ENCODE peak calls at places on chromosome 13, in five cellular contexts. One of them, this sample, is unnamed.

GRCh38 chr13:28357846-28358496 is 137.0 kb downstream of the FLT1 start:
- DNase-seq in fibroblast of lung: no peak
- DNase-seq in stimulated activated CD4-positive, alpha-beta T cell treated with anti-CD3 and anti-CD28 coated beads, Interleukin-4, amount 100 ng/mL, for 1 hour: no peak
- DNase-seq in A549: no peak
- DNase-seq in prostate gland: no peak
- DNase-seq in this sample: no peak

GRCh38 chr13:44197791-44198770 is 175.5 kb upstream of the SERP2 start:
- DNase-seq in prostate gland: no peak
- DNase-seq in A549: no peak
- DNase-seq in fibroblast of lung: peak
- DNase-seq in stimulated activated CD4-positive, alpha-beta T cell treated with anti-CD3 and anti-CD28 coated beads, Interleukin-4, amount 100 ng/mL, for 1 hour: no peak
- DNase-seq in this sample: peak

GRCh38 chr13:114068723-114069322 is 63.6 kb downstream of the RASA3 start:
- DNase-seq in A549: no peak
- DNase-seq in fibroblast of lung: peak
- DNase-seq in stimulated activated CD4-positive, alpha-beta T cell treated with anti-CD3 and anti-CD28 coated beads, Interleukin-4, amount 100 ng/mL, for 1 hour: no peak
- DNase-seq in prostate gland: no peak
- DNase-seq in this sample: no peak

GRCh38 chr13:67139551-67139950 is 90.6 kb downstream of the PCDH9 start:
- DNase-seq in prostate gland: no peak
- DNase-seq in A549: no peak
- DNase-seq in stimulated activated CD4-positive, alpha-beta T cell treated with anti-CD3 and anti-CD28 coated beads, Interleukin-4, amount 100 ng/mL, for 1 hour: no peak
- DNase-seq in fibroblast of lung: no peak
- DNase-seq in this sample: no peak

GRCh38 chr13:34294483-34295129 is 476.7 kb downstream of the RFC3 start:
- DNase-seq in fibroblast of lung: peak
- DNase-seq in prostate gland: no peak
- DNase-seq in A549: no peak
- DNase-seq in stimulated activated CD4-positive, alpha-beta T cell treated with anti-CD3 and anti-CD28 coated beads, Interleukin-4, amount 100 ng/mL, for 1 hour: no peak
- DNase-seq in this sample: no peak

GRCh38 chr13:113616281-113616906 is 31.8 kb downstream of the TFDP1 start:
- DNase-seq in prostate gland: no peak
- DNase-seq in fibroblast of lung: no peak
- DNase-seq in stimulated activated CD4-positive, alpha-beta T cell treated with anti-CD3 and anti-CD28 coated beads, Interleukin-4, amount 100 ng/mL, for 1 hour: no peak
- DNase-seq in A549: no peak
- DNase-seq in this sample: peak

GRCh38 chr13:49376121-49376520 is 67.7 kb downstream of the CAB39L start:
- DNase-seq in stimulated activated CD4-positive, alpha-beta T cell treated with anti-CD3 and anti-CD28 coated beads, Interleukin-4, amount 100 ng/mL, for 1 hour: no peak
- DNase-seq in fibroblast of lung: no peak
- DNase-seq in prostate gland: no peak
- DNase-seq in A549: no peak
- DNase-seq in this sample: no peak

GRCh38 chr13:100131863-100132574 is 43.1 kb downstream of the PCCA start:
- DNase-seq in stimulated activated CD4-positive, alpha-beta T cell treated with anti-CD3 and anti-CD28 coated beads, Interleukin-4, amount 100 ng/mL, for 1 hour: peak
- DNase-seq in prostate gland: no peak
- DNase-seq in A549: peak
- DNase-seq in fibroblast of lung: peak
- DNase-seq in this sample: peak

GRCh38 chr13:47726394-47726793 is 274.7 kb downstream of the SUCLA2 start:
- DNase-seq in fibroblast of lung: no peak
- DNase-seq in prostate gland: no peak
- DNase-seq in stimulated activated CD4-positive, alpha-beta T cell treated with anti-CD3 and anti-CD28 coated beads, Interleukin-4, amount 100 ng/mL, for 1 hour: no peak
- DNase-seq in A549: no peak
- DNase-seq in this sample: no peak